ENCODE peak calls at places on chromosomes 5 and 9, in six cellular contexts. Y, M, T, K, D and G are unnamed samples.

GRCh38 chr9:92177591-92177990 is 62.4 kb upstream of the SPTLC1 start:
- DNase-seq in K (no peak), M (no peak), D (no peak), Y (no peak), T (no peak), G (no peak)

GRCh38 chr5:141618030-141618803 is 583 bp downstream of the DIAPH1 start:
- DNase-seq in K (peak), D (peak), Y (peak), M (peak), T (peak), G (no peak)

GRCh38 chr5:57094753-57095683 is 78.8 kb upstream of the GPBP1 start:
- DNase-seq in D (peak), K (peak), Y (no peak), T (no peak), M (no peak), G (no peak)

GRCh38 chr5:159017787-159018186 is 81.9 kb downstream of the EBF1 start:
- DNase-seq in T (peak), Y (no peak), M (no peak), D (no peak), K (no peak), G (no peak)

GRCh38 chr9:7178729-7179128 is 421.0 kb downstream of the KDM4C start:
- DNase-seq in M (no peak), D (no peak), T (no peak), K (no peak), Y (no peak), G (no peak)

GRCh38 chr9:111974092-111974681 is 77.6 kb downstream of the UGCG start:
- DNase-seq in T (no peak), Y (no peak), K (no peak), D (peak), M (no peak), G (no peak)

GRCh38 chr5:1409386-1410110 is 35.7 kb downstream of the SLC6A3 start:
- DNase-seq in K (no peak), Y (no peak), D (no peak), T (peak), M (no peak), G (no peak)

GRCh38 chr5:72300590-72301339 is 19.3 kb downstream of the MRPS27 start:
- DNase-seq in D (no peak), T (no peak), K (no peak), M (no peak), Y (no peak), G (no peak)

GRCh38 chr5:15785636-15786035 is 285.7 kb downstream of the FBXL7 start:
- DNase-seq in T (no peak), M (peak), D (no peak), K (peak), Y (no peak), G (no peak)

GRCh38 chr5:105274079-105274478 is 1711.5 kb upstream of the NUDT12 start:
- DNase-seq in D (no peak), M (no peak), K (no peak), T (no peak), Y (no peak), G (no peak)

GRCh38 chr5:139648205-139649081 is at the start of gene CXXC5:
- DNase-seq in M (peak), D (peak), Y (peak), K (peak), T (peak), G (no peak)

GRCh38 chr5:146440870-146441495 is 6.2 kb upstream of the TCERG1 start:
- DNase-seq in T (no peak), D (no peak), Y (no peak), M (no peak), K (peak), G (no peak)

GRCh38 chr5:149745-150450 is 41.4 kb upstream of the LRRC14B start:
- DNase-seq in M (no peak), Y (no peak), K (no peak), D (no peak), T (no peak), G (no peak)

GRCh38 chr9:4034404-4034803 is 265.5 kb downstream of the GLIS3 start:
- DNase-seq in K (no peak), Y (no peak), T (no peak), D (no peak), M (no peak), G (no peak)

GRCh38 chr5:169417676-169418075 is 116.7 kb upstream of the SLIT3 start:
- DNase-seq in T (no peak), D (no peak), K (no peak), Y (no peak), M (no peak), G (no peak)

GRCh38 chr5:3122985-3123762 is 371.7 kb upstream of the IRX2 start:
- DNase-seq in Y (no peak), D (no peak), T (no peak), K (no peak), M (no peak), G (no peak)

GRCh38 chr5:150596313-150596712 is 44.1 kb upstream of the SYNPO start:
- DNase-seq in D (no peak), Y (no peak), K (no peak), T (peak), M (no peak), G (no peak)

GRCh38 chr9:17063535-17064135 is 71.2 kb upstream of the CNTLN start:
- DNase-seq in D (peak), T (no peak), Y (no peak), M (peak), K (peak), G (no peak)

GRCh38 chr9:5838884-5839571 is 6.1 kb upstream of the ERMP1 start:
- DNase-seq in T (no peak), M (no peak), D (peak), K (no peak), Y (no peak), G (no peak)

GRCh38 chr5:135326296-135327240 is 72.5 kb downstream of the MACROH2A1 start:
- DNase-seq in T (no peak), K (no peak), D (no peak), Y (no peak), M (no peak), G (peak)

GRCh38 chr9:16210440-16210839 is 657.6 kb downstream of the CCDC171 start:
- DNase-seq in K (no peak), T (no peak), Y (no peak), D (no peak), M (no peak), G (no peak)

GRCh38 chr5:127290019-127290945 is at the start of gene MEGF10:
- DNase-seq in Y (no peak), D (peak), M (peak), K (peak), T (peak), G (no peak)

GRCh38 chr5:43192558-43193170 is 639 bp downstream of the NIM1K start:
- DNase-seq in D (no peak), T (peak), Y (no peak), M (peak), K (peak), G (peak)

GRCh38 chr5:102759289-102759688 is 4.2 kb downstream of the PAM start:
- DNase-seq in Y (no peak), D (no peak), T (no peak), K (no peak), M (no peak), G (no peak)

GRCh38 chr5:171615201-171616001 is 170.2 kb upstream of the SMIM23 start:
- DNase-seq in K (no peak), D (peak), M (no peak), Y (no peak), T (no peak), G (peak)

GRCh38 chr5:98563885-98564653 is 209.4 kb upstream of the RGMB start:
- DNase-seq in M (no peak), D (peak), K (no peak), Y (no peak), T (no peak), G (no peak)

GRCh38 chr5:83306572-83307241 is 164.8 kb upstream of the VCAN start:
- DNase-seq in D (peak), K (no peak), Y (no peak), M (no peak), T (peak), G (no peak)

GRCh38 chr5:150523472-150524350 is 15.8 kb downstream of the NDST1 start:
- DNase-seq in D (peak), T (no peak), M (peak), K (peak), Y (no peak), G (no peak)

GRCh38 chr9:128819716-128820664 is 1.7 kb downstream of the ENDOG start:
- DNase-seq in M (peak), T (no peak), K (peak), D (peak), Y (no peak), G (no peak)

GRCh38 chr5:149497357-149497756 is 53.9 kb downstream of the CSNK1A1 start:
- DNase-seq in D (no peak), T (no peak), Y (no peak), K (no peak), M (no peak), G (no peak)

GRCh38 chr9:109771084-109771483 is 8.9 kb upstream of the PALM2AKAP2 start:
- DNase-seq in T (no peak), M (no peak), D (no peak), Y (no peak), K (no peak), G (no peak)

GRCh38 chr5:59893436-59894227 is at the start of gene PDE4D:
- DNase-seq in T (peak), M (peak), Y (peak), D (peak), K (peak), G (peak)

GRCh38 chr5:115543931-115544370 is 624 bp downstream of the FEM1C start:
- DNase-seq in Y (peak), T (peak), M (peak), K (peak), D (peak), G (peak)

GRCh38 chr5:37875051-37875787 is 35.4 kb upstream of the GDNF start:
- DNase-seq in K (no peak), M (no peak), T (no peak), D (no peak), Y (no peak), G (no peak)

GRCh38 chr5:10701567-10702039 is 59.4 kb downstream of the DAP start:
- DNase-seq in Y (no peak), M (no peak), D (peak), K (peak), T (no peak), G (no peak)

GRCh38 chr9:103431809-103432208 is 436.7 kb downstream of the CYLC2 start:
- DNase-seq in T (no peak), Y (no peak), K (no peak), D (no peak), M (no peak), G (no peak)

GRCh38 chr5:169243651-169244422 is 57.1 kb downstream of the SLIT3 start:
- DNase-seq in Y (no peak), K (no peak), M (peak), T (no peak), D (no peak), G (no peak)